ENCODE peak calls at places on chromosomes 7 and 10, in six cellular contexts. I is CD4-positive, CD25-positive, alpha-beta regulatory T cell; Z is cardiac muscle cell; P is neuronal stem cell; B is left ventricle myocardium inferior; H is dorsolateral prefrontal cortex. V is an unnamed sample. For H3K27me3, the result is how much of the 10 kb centered on the place peaks cover.

GRCh38 chr7:116911799-116912198 is 41.5 kb upstream of the ST7 start:
- DNase-seq in I (no peak), Z (no peak), P (no peak), B (no peak), H (no peak), V (no peak)

GRCh38 chr10:27019827-27020226 is 80.5 kb downstream of the ANKRD26 start:
- DNase-seq in I (no peak), Z (no peak), P (no peak), B (no peak), H (no peak), V (no peak)

GRCh38 chr7:100545636-100546128 is 6.7 kb downstream of the AGFG2 start:
- DNase-seq in I (no peak), Z (peak), P (no peak), B (no peak), H (no peak), V (peak)

GRCh38 chr10:12628964-12629766 is 279.8 kb downstream of the CAMK1D start:
- DNase-seq in I (no peak), Z (no peak), P (no peak), B (no peak), H (no peak), V (peak)

GRCh38 chr7:665251-665650 is 61.2 kb upstream of the DNAAF5 start:
- DNase-seq in I (no peak), Z (no peak), P (no peak), B (no peak), H (peak), V (no peak)

GRCh38 chr7:69934475-69934903 is 336.2 kb downstream of the AUTS2 start:
- DNase-seq in I (no peak), Z (peak), P (no peak), B (no peak), H (peak), V (peak)

GRCh38 chr7:158052381-158053095 is 535.1 kb downstream of the PTPRN2 start:
- DNase-seq in I (no peak), Z (no peak), P (no peak), B (no peak), H (no peak), V (no peak)

GRCh38 chr7:47991741-47992311 is 12.4 kb upstream of the HUS1 start:
- DNase-seq in I (peak), Z (peak), P (peak), B (peak), H (peak), V (peak)

GRCh38 chr7:118372530-118372929 is 148.0 kb downstream of the ANKRD7 start:
- DNase-seq in I (no peak), Z (no peak), P (no peak), B (no peak), H (no peak), V (no peak)

GRCh38 chr7:142263598-142264380 is 5.9 kb upstream of the PRSS58 start:
- DNase-seq in I (no peak), Z (no peak), P (no peak), B (no peak), H (no peak), V (no peak)

GRCh38 chr10:24456319-24456718 is 247.4 kb downstream of the KIAA1217 start:
- DNase-seq in I (no peak), Z (no peak), P (no peak), B (no peak), H (no peak), V (no peak)

GRCh38 chr7:130719550-130719949 is 14.5 kb downstream of the KLF14 start:
- DNase-seq in I (no peak), Z (no peak), P (no peak), B (no peak), H (no peak), V (no peak)

GRCh38 chr7:93890041-93890463 is 501 bp downstream of the TFPI2 start:
- DNase-seq in I (no peak), Z (peak), P (peak), B (no peak), H (no peak), V (no peak)

GRCh38 chr7:70474639-70475234 is 657.2 kb upstream of the GALNT17 start:
- DNase-seq in I (no peak), Z (peak), P (no peak), B (peak), H (no peak), V (no peak)

GRCh38 chr7:25515876-25516275 is 287.6 kb upstream of the NPVF start:
- DNase-seq in I (no peak), Z (no peak), P (no peak), B (no peak), H (no peak), V (no peak)

GRCh38 chr7:17523813-17524741 is 225.6 kb downstream of the AHR start:
- DNase-seq in I (no peak), Z (no peak), P (no peak), B (no peak), H (no peak), V (peak)

DNA sequence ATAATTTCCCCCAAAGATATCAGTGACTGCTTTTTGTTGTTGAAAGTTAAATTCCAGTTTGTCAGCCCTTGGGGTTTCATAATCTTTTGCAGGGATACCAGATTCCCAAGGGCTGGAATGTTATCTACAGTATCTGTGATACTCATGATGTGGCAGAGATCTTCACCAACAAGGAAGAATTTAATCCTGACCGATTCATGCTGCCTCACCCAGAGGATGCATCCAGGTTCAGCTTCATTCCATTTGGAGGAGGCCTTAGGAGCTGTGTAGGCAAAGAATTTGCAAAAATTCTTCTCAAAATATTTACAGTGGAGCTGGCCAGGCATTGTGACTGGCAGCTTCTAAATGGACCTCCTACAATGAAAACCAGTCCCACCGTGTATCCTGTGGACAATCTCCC is 3.2 kb downstream of the CYP26A1 start:
- DNase-seq in I (no peak), Z (no peak), P (no peak), B (no peak), H (no peak), V (no peak)
- H3K4me3 ChIP-seq in I (no peak), Z (no peak), P (no peak), B (no peak), H (no peak), V (no peak)

DNA sequence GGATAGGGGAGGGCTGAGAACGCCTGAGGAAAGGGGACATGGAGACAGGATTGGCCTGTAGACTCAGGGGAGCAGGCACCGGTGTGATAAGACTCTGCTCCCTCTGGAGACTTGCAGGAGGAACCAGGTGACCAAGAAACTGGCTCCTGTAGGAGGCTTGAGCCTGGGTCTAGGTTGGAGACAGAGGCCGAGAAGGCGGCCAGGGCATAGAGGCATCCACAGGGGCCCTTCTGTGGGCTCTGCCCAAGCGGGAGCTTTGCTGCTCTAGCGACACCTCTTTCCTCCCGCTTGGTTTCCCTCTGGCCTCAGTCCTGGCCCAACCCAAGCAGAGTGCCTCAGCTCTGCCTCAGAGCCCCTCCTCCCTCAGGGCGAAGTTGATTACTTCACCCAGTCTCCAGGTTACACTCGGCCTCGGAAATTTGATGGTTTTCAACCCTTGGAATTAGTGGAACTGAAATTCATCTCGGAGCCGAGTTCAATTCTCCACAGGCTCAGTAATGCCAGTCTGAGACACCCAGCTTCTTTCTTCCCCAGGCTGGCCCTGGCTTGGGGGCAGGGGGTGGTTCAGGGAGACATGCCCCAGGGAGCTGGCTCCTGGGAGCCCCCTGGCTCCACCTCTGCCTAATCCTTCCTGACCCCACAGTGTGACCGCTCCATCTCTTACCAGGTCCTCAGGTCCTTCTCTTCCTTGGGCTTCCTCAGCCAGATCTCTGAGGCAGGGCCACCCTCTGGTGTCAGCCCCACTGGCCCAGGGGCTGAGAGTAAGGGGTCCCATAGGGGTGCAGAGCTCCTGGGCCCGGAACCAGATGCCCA is 60.4 kb downstream of the PAX2 start:
- DNase-seq in I (no peak), Z (no peak), P (no peak), B (no peak), H (peak), V (no peak)
- H3K27me3 ChIP-seq in I (under half), Z (under half), P (under half), B (half or more), H (under half), V (under half)

DNA sequence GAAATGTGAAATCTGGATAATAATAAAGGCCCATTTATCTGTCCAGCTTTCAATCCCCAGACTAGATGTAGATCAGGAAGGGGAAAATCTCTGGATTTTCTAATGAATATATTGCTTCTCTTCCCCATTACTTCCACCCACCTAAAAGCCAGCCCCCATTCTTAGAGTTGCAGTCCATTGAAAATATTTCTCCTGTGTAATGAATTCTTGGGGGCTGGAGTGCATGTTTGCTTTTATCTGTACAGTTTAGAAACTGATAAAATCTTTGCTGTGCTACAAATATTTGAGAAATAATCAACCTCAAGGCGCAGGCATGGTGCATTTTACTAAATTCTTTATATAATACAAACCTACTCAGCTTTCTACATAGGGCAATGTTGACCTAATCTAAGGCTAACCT is 180.8 kb downstream of the ARID5B start:
- DNase-seq in I (no peak), Z (no peak), P (no peak), B (no peak), H (no peak), V (no peak)
- H3K27ac ChIP-seq in I (peak), Z (peak), P (no peak), B (peak), H (peak), V (peak)

GRCh38 chr10:103915794-103916193 is 2.2 kb downstream of the STN1 start:
- DNase-seq in I (peak), Z (no peak), P (no peak), B (no peak), H (no peak), V (no peak)

GRCh38 chr10:103912759-103913158 is 5.2 kb downstream of the STN1 start:
- DNase-seq in I (no peak), Z (no peak), P (no peak), B (no peak), H (no peak), V (no peak)

GRCh38 chr10:103916254-103916653 is 1.7 kb downstream of the STN1 start:
- DNase-seq in I (no peak), Z (no peak), P (no peak), B (no peak), H (no peak), V (no peak)

GRCh38 chr10:103910442-103911000 is 7.5 kb downstream of the STN1 start:
- DNase-seq in I (no peak), Z (no peak), P (no peak), B (no peak), H (no peak), V (no peak)

DNA sequence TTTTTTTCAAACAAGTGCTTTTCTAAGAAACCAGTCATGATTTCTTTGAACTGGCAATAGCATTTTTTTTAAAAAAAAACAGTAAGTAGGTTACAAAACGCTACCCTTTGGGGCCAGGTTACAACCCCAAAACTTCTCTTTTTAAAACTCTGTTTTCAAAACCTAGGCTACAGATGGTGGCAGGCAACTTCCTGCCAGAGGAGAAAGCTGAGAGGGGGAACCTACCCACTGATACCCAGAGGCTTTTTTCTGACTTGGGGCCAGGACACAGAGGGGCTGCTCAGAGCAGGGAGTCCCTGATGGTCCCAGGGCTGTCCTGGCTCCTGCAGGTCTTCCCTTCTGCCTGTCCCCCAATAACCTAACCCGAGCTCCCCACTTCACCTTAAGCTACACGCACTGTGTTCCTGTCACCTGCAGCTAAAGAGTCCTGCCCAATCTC is 6.9 kb downstream of the STN1 start:
- DNase-seq in I (peak), Z (no peak), P (no peak), B (no peak), H (no peak), V (no peak)
- H3K4me3 ChIP-seq in I (peak), Z (no peak), P (no peak), B (no peak), H (no peak), V (no peak)

DNA sequence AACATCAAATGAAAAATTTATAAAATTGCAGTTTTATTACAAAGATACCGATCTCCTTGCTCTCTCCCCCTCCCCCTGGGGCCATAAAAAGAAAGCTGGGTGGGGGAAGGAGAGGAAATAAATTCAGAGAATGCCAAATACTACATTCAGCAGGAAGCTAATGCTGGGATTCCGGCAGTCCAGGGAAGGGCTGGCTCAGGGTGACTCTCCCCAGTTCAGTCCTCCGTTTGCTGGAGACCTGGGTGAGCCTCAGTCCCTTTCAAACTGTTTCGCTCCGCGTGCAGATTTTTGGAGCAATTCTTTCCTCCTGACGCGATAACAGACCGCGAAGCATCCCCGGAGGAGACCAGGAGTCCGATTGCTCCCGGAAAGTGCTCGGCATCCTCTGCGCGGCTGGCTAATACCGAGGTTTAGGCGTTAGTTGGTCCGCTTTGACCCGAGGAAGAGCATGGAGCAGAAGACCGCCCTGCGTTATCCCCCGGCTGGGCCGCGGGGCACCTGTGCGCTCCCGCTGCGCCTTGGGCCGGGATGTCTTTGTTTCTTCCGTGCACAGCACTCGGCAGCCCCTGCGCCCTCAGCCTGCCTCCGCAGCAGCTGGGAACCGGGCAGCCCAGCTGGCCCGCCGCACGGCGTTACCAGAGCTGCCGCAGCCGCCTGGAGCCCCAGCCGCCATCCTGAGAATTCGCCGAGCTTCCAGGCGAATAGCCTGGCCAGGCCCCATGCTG is 3.9 kb upstream of the HOXA2 start:
- DNase-seq in I (no peak), Z (peak), P (no peak), B (no peak), H (no peak), V (no peak)
- H3K27me3 ChIP-seq in I (under half), Z (half or more), P (half or more), B (half or more), H (half or more), V (under half)

V was measured in thyroid gland.